ENCODE peak calls at places on chromosomes 2 and 18, in eight cellular contexts. K is esophagus squamous epithelium, Q is body of pancreas, N is A549, A is IMR-90, F is ovary, M is right lobe of liver, X is K562. O is an unnamed sample.

GRCh38 chr18:76410033-76410432 is 85.0 kb downstream of the ZNF516 start:
- DNase-seq in F (no peak), A (no peak), X (no peak), M (no peak), N (no peak), Q (no peak), K (no peak), O (no peak)

GRCh38 chr2:61328707-61329251 is 142.1 kb downstream of the USP34 start:
- DNase-seq in N (no peak), Q (no peak), F (no peak), M (no peak), X (no peak), K (no peak), A (peak; percentile 6), O (no peak)

GRCh38 chr2:152418688-152419087 is 83.7 kb downstream of the FMNL2 start:
- DNase-seq in A (peak; percentile 79), M (no peak), Q (no peak), F (no peak), N (no peak), K (no peak), X (no peak), O (no peak)

GRCh38 chr2:160365691-160366367 is 127.8 kb downstream of the RBMS1 start:
- DNase-seq in F (peak; percentile 59), X (no peak), A (no peak), M (no peak), N (no peak), K (no peak), Q (peak; percentile 18), O (peak; percentile 37)

GRCh38 chr2:170247882-170248393 is 70.0 kb downstream of the MYO3B start:
- DNase-seq in K (no peak), X (peak; percentile 79), N (no peak), Q (no peak), A (no peak), M (no peak), F (no peak), O (no peak)

GRCh38 chr2:16525265-16525887 is 140.3 kb downstream of the CYRIA start:
- DNase-seq in N (peak; percentile 31), X (peak; percentile 75), Q (no peak), M (no peak), F (no peak), K (no peak), A (no peak), O (no peak)

GRCh38 chr2:201420442-201421113 is 30.7 kb downstream of the TRAK2 start:
- DNase-seq in N (no peak), M (no peak), F (no peak), K (no peak), A (peak; percentile 80), Q (no peak), X (no peak), O (no peak)

GRCh38 chr2:149921911-149922616 is 334.5 kb upstream of the MMADHC start:
- DNase-seq in X (no peak), M (no peak), A (peak; percentile 35), K (no peak), Q (no peak), N (no peak), F (no peak), O (no peak)

GRCh38 chr2:169480079-169480465 is 778 bp downstream of the BBS5 start:
- DNase-seq in X (peak; percentile 16), N (no peak), Q (no peak), K (no peak), M (no peak), F (no peak), A (peak; percentile 10), O (no peak)

GRCh38 chr2:111710613-111711012 is 173.4 kb downstream of the ANAPC1 start:
- DNase-seq in N (no peak), K (no peak), A (no peak), M (no peak), F (no peak), Q (no peak), X (no peak), O (no peak)

GRCh38 chr2:11373096-11373495 is 28.7 kb upstream of the ROCK2 start:
- DNase-seq in F (no peak), N (no peak), K (no peak), A (no peak), M (no peak), X (no peak), Q (no peak), O (no peak)

GRCh38 chr18:64116806-64117205 is 32.1 kb downstream of the LINC00305 start:
- DNase-seq in X (no peak), F (no peak), A (no peak), M (no peak), Q (no peak), K (no peak), N (no peak), O (no peak)

GRCh38 chr2:217105733-217106649 is 246.1 kb upstream of the TNP1 start:
- DNase-seq in M (no peak), X (peak; percentile 73), F (no peak), Q (no peak), N (peak; percentile 43), K (no peak), A (peak; percentile 95), O (no peak)

GRCh38 chr2:62462211-62462610 is 43.8 kb downstream of the TMEM17 start:
- DNase-seq in M (peak; percentile 79), X (no peak), A (no peak), N (no peak), K (no peak), F (no peak), Q (no peak), O (no peak)

GRCh38 chr2:119407430-119408220 is 24.0 kb upstream of the TMEM37 start:
- DNase-seq in N (peak; percentile 54), Q (peak; percentile 62), X (peak; percentile 71), A (peak; percentile 58), K (no peak), M (peak; percentile 64), F (no peak), O (peak; percentile 58)

GRCh38 chr18:59272971-59273935 is at the start of gene RAX:
- DNase-seq in M (no peak), N (peak; percentile 52), A (no peak), Q (no peak), X (peak; percentile 43), F (no peak), K (no peak), O (no peak)

GRCh38 chr2:105397025-105397722 is 1.7 kb downstream of the FHL2 start:
- DNase-seq in Q (no peak), M (no peak), N (peak; percentile 40), A (no peak), F (no peak), K (no peak), X (peak; percentile 66), O (no peak)

GRCh38 chr2:105397959-105398521 is 811 bp downstream of the FHL2 start:
- DNase-seq in M (no peak), X (peak; percentile 53), F (no peak), Q (no peak), N (no peak), A (no peak), K (no peak), O (no peak)

GRCh38 chr2:105399207-105399861 is 483 bp upstream of the FHL2 start:
- DNase-seq in F (peak; percentile 58), Q (no peak), A (no peak), K (no peak), M (no peak), N (no peak), X (no peak), O (no peak)

GRCh38 chr2:105400138-105400540 is 1.3 kb upstream of the FHL2 start:
- DNase-seq in N (no peak), K (no peak), X (no peak), F (no peak), Q (no peak), A (no peak), M (no peak), O (no peak)

DNA sequence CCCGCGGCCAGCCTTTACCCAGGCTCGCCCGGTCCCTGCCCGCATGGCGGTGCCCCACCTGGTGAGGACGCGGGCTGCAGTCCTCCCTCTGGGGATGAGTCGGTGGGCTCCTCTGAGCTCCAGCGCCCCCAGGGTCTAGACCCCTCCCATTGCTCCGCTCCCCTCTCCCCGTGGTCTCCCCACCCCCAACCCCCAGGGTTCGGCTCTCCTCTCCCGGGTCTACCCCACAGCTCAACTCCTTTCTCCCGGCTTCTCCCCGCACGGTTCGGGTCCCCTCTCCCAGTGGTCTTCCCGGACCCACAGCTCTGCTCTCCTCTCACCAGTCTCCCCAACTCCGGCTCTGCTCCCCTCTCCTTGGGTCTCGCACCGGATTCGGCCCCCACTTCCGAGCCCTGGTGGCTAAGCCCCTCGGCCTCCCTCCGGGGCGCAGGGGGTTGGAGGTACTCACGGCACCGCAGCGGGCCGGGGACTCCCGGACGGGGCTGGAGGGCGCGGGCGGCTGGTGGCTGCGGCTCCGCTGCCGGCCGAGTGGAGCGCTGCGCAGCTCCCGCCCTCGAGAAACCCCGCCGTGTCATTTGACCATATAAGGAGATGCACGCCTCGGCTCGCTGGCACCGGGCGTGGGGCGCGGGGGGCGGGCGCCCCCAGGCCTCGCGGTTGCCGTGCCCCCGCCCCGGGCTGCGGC is at the start of gene FHL2:
- DNase-seq in F (peak; percentile 91), A (peak; percentile 80), K (no peak), Q (peak; percentile 45), X (peak; percentile 89), M (peak; percentile 73), N (peak; percentile 62), O (peak; percentile 73)
- TF ChIP-seq POLR2A in F (peak; percentile 81), A (peak; percentile 95), K (peak; percentile 53), Q (peak; percentile 43), X (peak; percentile 93), M (peak; percentile 95), N (peak; percentile 75), O (no peak)

DNA sequence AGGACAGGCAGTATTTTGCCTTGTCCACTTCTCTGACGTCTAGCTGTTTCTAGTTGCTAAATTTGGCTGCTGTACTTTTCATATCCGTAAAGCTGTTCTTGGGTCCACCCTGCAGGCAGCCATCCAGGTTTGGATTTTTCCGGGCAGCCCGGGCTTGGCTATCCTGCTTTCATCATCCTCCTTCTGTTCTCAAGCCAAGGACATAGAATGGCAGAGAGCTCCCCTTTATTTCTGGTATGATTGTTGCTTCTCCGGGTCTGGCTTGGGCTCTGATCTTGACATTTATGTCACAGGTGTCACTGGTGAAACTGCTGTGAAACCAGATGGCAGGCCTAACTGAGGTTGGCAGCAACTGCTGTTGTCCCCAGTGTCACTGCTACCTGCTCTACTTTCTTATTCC is 35.5 kb downstream of the SCN2A start:
- DNase-seq in Q (peak; percentile 17), A (no peak), X (no peak), M (no peak), F (peak; percentile 45), N (no peak), K (no peak), O (peak; percentile 27)
- H3K27ac ChIP-seq in Q (no peak overlapping the region), A (no peak overlapping the region), X (no peak overlapping the region), M (no peak overlapping the region), F (no peak overlapping the region), N (no peak overlapping the region), K (no peak overlapping the region), O (peak overlapping the region; percentile 8)

DNA sequence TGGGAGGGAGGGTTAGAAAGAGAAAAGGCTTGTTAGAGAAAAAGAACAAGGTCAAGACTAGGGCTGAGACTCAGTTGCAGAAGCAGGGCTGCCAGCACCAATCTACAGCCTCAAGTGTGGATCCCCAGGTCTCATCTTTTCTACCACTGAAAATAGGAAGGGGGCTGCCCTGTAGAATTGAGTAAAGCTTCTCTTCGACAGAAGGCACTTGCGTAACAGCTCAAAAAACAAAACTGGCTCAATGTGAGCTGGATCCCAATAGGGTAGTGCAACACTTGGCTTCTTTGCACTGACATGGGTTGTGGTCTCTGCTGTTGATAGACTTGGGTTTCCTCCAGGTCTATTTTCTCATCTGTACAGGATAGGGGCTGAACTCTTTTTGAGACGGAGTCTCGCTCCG is 1.8 kb upstream of the MPV17 start:
- DNase-seq in F (no peak), K (no peak), M (no peak), X (no peak), Q (no peak), N (no peak), A (no peak), O (no peak)
- TF ChIP-seq POLR2A in F (no peak), K (no peak), M (no peak), X (peak; percentile 25), Q (no peak), N (no peak), A (no peak), O (no peak)

GRCh38 chr2:38740851-38741541 is 10.2 kb downstream of the SRSF7 start:
- DNase-seq in Q (no peak), N (peak; percentile 73), F (peak; percentile 57), M (no peak), A (peak; percentile 53), K (no peak), X (peak; percentile 38), O (no peak)
- H3K27ac ChIP-seq in Q (peak overlapping the region; percentile 22), N (no peak overlapping the region), F (no peak overlapping the region), M (peak overlapping the region; percentile 1), A (no peak overlapping the region), K (no peak overlapping the region), X (no peak overlapping the region), O (peak overlapping the region; percentile 51)